ENCODE peak calls at places on chromosomes 3 and 15, in five cellular contexts. One of them, this sample, is unnamed.

GRCh38 chr3:171950373-171950772 is 89.0 kb upstream of the FNDC3B start:
- DNase-seq in progenitor cell of endocrine pancreas: no peak
- DNase-seq in nephron progenitor cell: no peak
- DNase-seq in NCI-H1048: no peak
- DNase-seq in endothelial cell: no peak
- DNase-seq in this sample: no peak

GRCh38 chr15:58590901-58591300 is 158.6 kb downstream of the ADAM10 start:
- DNase-seq in endothelial cell: no peak
- DNase-seq in progenitor cell of endocrine pancreas: no peak
- DNase-seq in nephron progenitor cell: no peak
- DNase-seq in NCI-H1048: no peak
- DNase-seq in this sample: no peak

GRCh38 chr3:18308096-18308495 is 117.0 kb downstream of the SATB1 start:
- DNase-seq in nephron progenitor cell: no peak
- DNase-seq in progenitor cell of endocrine pancreas: no peak
- DNase-seq in NCI-H1048: no peak
- DNase-seq in endothelial cell: no peak
- DNase-seq in this sample: no peak

GRCh38 chr3:171770689-171771620 is 39.3 kb downstream of the PLD1 start:
- DNase-seq in NCI-H1048: peak
- DNase-seq in endothelial cell: no peak
- DNase-seq in progenitor cell of endocrine pancreas: no peak
- DNase-seq in nephron progenitor cell: peak
- DNase-seq in this sample: no peak

GRCh38 chr15:75620776-75621536 is 4.6 kb downstream of the SNUPN start:
- DNase-seq in endothelial cell: no peak
- DNase-seq in progenitor cell of endocrine pancreas: no peak
- DNase-seq in NCI-H1048: no peak
- DNase-seq in nephron progenitor cell: no peak
- DNase-seq in this sample: no peak

GRCh38 chr3:138186803-138187295 is 252 bp upstream of the ARMC8 start:
- DNase-seq in NCI-H1048: peak
- DNase-seq in progenitor cell of endocrine pancreas: peak
- DNase-seq in nephron progenitor cell: peak
- DNase-seq in endothelial cell: peak
- DNase-seq in this sample: peak

GRCh38 chr15:96234109-96234892 is 96.2 kb upstream of the NR2F2 start:
- DNase-seq in progenitor cell of endocrine pancreas: no peak
- DNase-seq in nephron progenitor cell: no peak
- DNase-seq in endothelial cell: no peak
- DNase-seq in NCI-H1048: no peak
- DNase-seq in this sample: no peak

GRCh38 chr15:81189583-81190283 is 6.9 kb upstream of the IL16 start:
- DNase-seq in NCI-H1048: no peak
- DNase-seq in endothelial cell: no peak
- DNase-seq in nephron progenitor cell: no peak
- DNase-seq in progenitor cell of endocrine pancreas: no peak
- DNase-seq in this sample: no peak

GRCh38 chr3:111072016-111072891 is 638 bp downstream of the NECTIN3 start:
- DNase-seq in endothelial cell: peak
- DNase-seq in nephron progenitor cell: peak
- DNase-seq in progenitor cell of endocrine pancreas: peak
- DNase-seq in NCI-H1048: no peak
- DNase-seq in this sample: no peak

GRCh38 chr15:90184119-90184785 is 16.9 kb upstream of the SEMA4B start:
- DNase-seq in nephron progenitor cell: peak
- DNase-seq in NCI-H1048: no peak
- DNase-seq in endothelial cell: no peak
- DNase-seq in progenitor cell of endocrine pancreas: no peak
- DNase-seq in this sample: no peak

GRCh38 chr3:20040476-20041196 is 390 bp downstream of the KAT2B start:
- DNase-seq in endothelial cell: peak
- DNase-seq in progenitor cell of endocrine pancreas: peak
- DNase-seq in NCI-H1048: peak
- DNase-seq in nephron progenitor cell: peak
- DNase-seq in this sample: no peak

GRCh38 chr3:66588340-66588847 is 87.6 kb upstream of the LRIG1 start:
- DNase-seq in nephron progenitor cell: no peak
- DNase-seq in endothelial cell: no peak
- DNase-seq in NCI-H1048: no peak
- DNase-seq in progenitor cell of endocrine pancreas: no peak
- DNase-seq in this sample: no peak

GRCh38 chr3:142808103-142808917 is 80.6 kb downstream of the PCOLCE2 start:
- DNase-seq in NCI-H1048: no peak
- DNase-seq in nephron progenitor cell: no peak
- DNase-seq in progenitor cell of endocrine pancreas: no peak
- DNase-seq in endothelial cell: no peak
- DNase-seq in this sample: no peak

GRCh38 chr3:160393346-160394008 is 5.5 kb downstream of the IFT80 start:
- DNase-seq in progenitor cell of endocrine pancreas: no peak
- DNase-seq in endothelial cell: no peak
- DNase-seq in NCI-H1048: no peak
- DNase-seq in nephron progenitor cell: no peak
- DNase-seq in this sample: no peak

GRCh38 chr3:50268703-50269451 is at the start of gene SEMA3B:
- DNase-seq in progenitor cell of endocrine pancreas: no peak
- DNase-seq in endothelial cell: no peak
- DNase-seq in NCI-H1048: no peak
- DNase-seq in nephron progenitor cell: peak
- DNase-seq in this sample: no peak

GRCh38 chr3:127000128-127000527 is 17.2 kb downstream of the PLXNA1 start:
- DNase-seq in endothelial cell: no peak
- DNase-seq in NCI-H1048: no peak
- DNase-seq in nephron progenitor cell: no peak
- DNase-seq in progenitor cell of endocrine pancreas: no peak
- DNase-seq in this sample: no peak

GRCh38 chr15:75776075-75776443 is 63.4 kb upstream of the CSPG4 start:
- DNase-seq in NCI-H1048: no peak
- DNase-seq in nephron progenitor cell: no peak
- DNase-seq in endothelial cell: no peak
- DNase-seq in progenitor cell of endocrine pancreas: no peak
- DNase-seq in this sample: no peak

GRCh38 chr3:127769284-127770081 is 52.8 kb downstream of the MGLL start:
- DNase-seq in progenitor cell of endocrine pancreas: no peak
- DNase-seq in nephron progenitor cell: no peak
- DNase-seq in NCI-H1048: no peak
- DNase-seq in endothelial cell: no peak
- DNase-seq in this sample: no peak

GRCh38 chr3:196563721-196564225 is 4.6 kb downstream of the WDR53 start:
- DNase-seq in nephron progenitor cell: no peak
- DNase-seq in progenitor cell of endocrine pancreas: no peak
- DNase-seq in endothelial cell: no peak
- DNase-seq in NCI-H1048: no peak
- DNase-seq in this sample: no peak

GRCh38 chr15:78810377-78811123 is 714 bp downstream of the ADAMTS7 start:
- DNase-seq in endothelial cell: peak
- DNase-seq in NCI-H1048: no peak
- DNase-seq in progenitor cell of endocrine pancreas: peak
- DNase-seq in nephron progenitor cell: peak
- DNase-seq in this sample: no peak

GRCh38 chr3:56467108-56467507 is 1.2 kb downstream of the ERC2 start:
- DNase-seq in progenitor cell of endocrine pancreas: peak
- DNase-seq in endothelial cell: peak
- DNase-seq in nephron progenitor cell: peak
- DNase-seq in NCI-H1048: peak
- DNase-seq in this sample: peak

GRCh38 chr3:101903426-101903825 is 54.1 kb downstream of the NFKBIZ start:
- DNase-seq in progenitor cell of endocrine pancreas: no peak
- DNase-seq in NCI-H1048: no peak
- DNase-seq in nephron progenitor cell: no peak
- DNase-seq in endothelial cell: no peak
- DNase-seq in this sample: no peak

GRCh38 chr3:123025642-123026521 is 1.7 kb downstream of the SEMA5B start:
- DNase-seq in nephron progenitor cell: peak
- DNase-seq in NCI-H1048: no peak
- DNase-seq in progenitor cell of endocrine pancreas: no peak
- DNase-seq in endothelial cell: peak
- DNase-seq in this sample: no peak

GRCh38 chr3:173938159-173938558 is 540.6 kb downstream of the NLGN1 start:
- DNase-seq in NCI-H1048: no peak
- DNase-seq in progenitor cell of endocrine pancreas: no peak
- DNase-seq in endothelial cell: no peak
- DNase-seq in nephron progenitor cell: no peak
- DNase-seq in this sample: no peak

GRCh38 chr15:58889363-58889762 is 44.1 kb downstream of the SLTM start:
- DNase-seq in progenitor cell of endocrine pancreas: no peak
- DNase-seq in nephron progenitor cell: no peak
- DNase-seq in endothelial cell: no peak
- DNase-seq in NCI-H1048: no peak
- DNase-seq in this sample: no peak

GRCh38 chr3:175932586-175932985 is 1073.5 kb downstream of the NAALADL2 start:
- DNase-seq in NCI-H1048: no peak
- DNase-seq in endothelial cell: no peak
- DNase-seq in nephron progenitor cell: no peak
- DNase-seq in progenitor cell of endocrine pancreas: no peak
- DNase-seq in this sample: no peak

GRCh38 chr15:69760890-69761568 is 308.4 kb downstream of the RPLP1 start:
- DNase-seq in endothelial cell: no peak
- DNase-seq in nephron progenitor cell: no peak
- DNase-seq in NCI-H1048: no peak
- DNase-seq in progenitor cell of endocrine pancreas: no peak
- DNase-seq in this sample: no peak

GRCh38 chr3:144687862-144688261 is 716.2 kb downstream of the DIPK2A start:
- DNase-seq in endothelial cell: no peak
- DNase-seq in nephron progenitor cell: no peak
- DNase-seq in progenitor cell of endocrine pancreas: no peak
- DNase-seq in NCI-H1048: no peak
- DNase-seq in this sample: no peak

GRCh38 chr3:115580566-115580965 is 42.7 kb upstream of the GAP43 start:
- DNase-seq in nephron progenitor cell: no peak
- DNase-seq in NCI-H1048: no peak
- DNase-seq in progenitor cell of endocrine pancreas: no peak
- DNase-seq in endothelial cell: no peak
- DNase-seq in this sample: no peak

GRCh38 chr3:15820911-15821310 is 23.1 kb upstream of the ANKRD28 start:
- DNase-seq in nephron progenitor cell: no peak
- DNase-seq in endothelial cell: no peak
- DNase-seq in progenitor cell of endocrine pancreas: no peak
- DNase-seq in NCI-H1048: no peak
- DNase-seq in this sample: no peak

GRCh38 chr3:58647661-58648141 is 18.9 kb downstream of the FAM3D start:
- DNase-seq in progenitor cell of endocrine pancreas: no peak
- DNase-seq in nephron progenitor cell: no peak
- DNase-seq in NCI-H1048: no peak
- DNase-seq in endothelial cell: no peak
- DNase-seq in this sample: no peak

GRCh38 chr3:115402651-115403050 is 220.7 kb upstream of the GAP43 start:
- DNase-seq in nephron progenitor cell: no peak
- DNase-seq in endothelial cell: no peak
- DNase-seq in NCI-H1048: no peak
- DNase-seq in progenitor cell of endocrine pancreas: no peak
- DNase-seq in this sample: no peak

GRCh38 chr3:178043084-178043483 is 493.2 kb upstream of the KCNMB2 start:
- DNase-seq in NCI-H1048: no peak
- DNase-seq in progenitor cell of endocrine pancreas: no peak
- DNase-seq in endothelial cell: no peak
- DNase-seq in nephron progenitor cell: no peak
- DNase-seq in this sample: no peak